ENCODE peak calls at places on chromosomes 4 and X, in four cellular contexts. N is lower lobe of right lung, E is fibroblast of mammary gland, M is mesenteric fat pad. K is an unnamed sample.

GRCh38 chr4:107931775-107932321 is 499 bp downstream of the CYP2U1 start:
- DNase-seq in M (no peak), E (no peak), N (peak), K (no peak)

GRCh38 chr4:110201502-110201901 is 3.1 kb upstream of the ELOVL6 start:
- DNase-seq in M (no peak), N (no peak), E (no peak), K (no peak)

GRCh38 chr4:181202249-181202648 is 1041.0 kb upstream of the TENM3 start:
- DNase-seq in M (no peak), N (no peak), E (no peak), K (no peak)

GRCh38 chr4:141002323-141002805 is 130.9 kb downstream of the RNF150 start:
- DNase-seq in E (peak), M (no peak), N (no peak), K (no peak)

GRCh38 chrX:154368630-154369452 is 5.6 kb downstream of the FLNA start:
- DNase-seq in M (no peak), N (peak), E (peak), K (peak)

GRCh38 chrX:108584617-108585211 is 145.1 kb downstream of the COL4A5 start:
- DNase-seq in E (peak), N (no peak), M (no peak), K (no peak)

GRCh38 chr4:74932832-74933561 is at the start of gene PARM1:
- DNase-seq in E (peak), N (peak), M (peak), K (peak)

GRCh38 chrX:14027511-14028019 is 2.1 kb downstream of the GEMIN8 start:
- DNase-seq in N (no peak), E (peak), M (no peak), K (no peak)

GRCh38 chrX:46376246-46376885 is 168.9 kb downstream of the ZNF674 start:
- DNase-seq in N (no peak), M (no peak), E (peak), K (no peak)

GRCh38 chr4:30153427-30153826 is 566.7 kb upstream of the PCDH7 start:
- DNase-seq in M (no peak), N (no peak), E (no peak), K (no peak)

GRCh38 chr4:24988776-24989175 is 42.0 kb downstream of the LGI2 start:
- DNase-seq in N (no peak), E (peak), M (peak), K (no peak)

GRCh38 chrX:39955621-39956020 is 142.1 kb downstream of the BCOR start:
- DNase-seq in M (no peak), E (no peak), N (no peak), K (no peak)

GRCh38 chr4:31657859-31658258 is 937.7 kb downstream of the PCDH7 start:
- DNase-seq in M (no peak), E (peak), N (no peak), K (no peak)

GRCh38 chrX:149803458-149804062 is 21.8 kb downstream of the MAGEA9 start:
- DNase-seq in E (no peak), N (no peak), M (no peak), K (no peak)

K was measured in left ventricle myocardium superior.